ENCODE peak calls at places on chromosomes 4 and X, in four cellular contexts. I is Ammon's horn, T is fibroblast of pulmonary artery, W is hypothalamus. C is an unnamed sample.

GRCh38 chr4:37890501-37891220 is at the start of gene TBC1D1:
- DNase-seq in W (peak), T (no peak), I (peak), C (peak)

GRCh38 chrX:12906392-12906791 is at the start of gene TLR8:
- DNase-seq in W (no peak), T (no peak), I (no peak), C (no peak)

GRCh38 chr4:137651128-137651527 is 118.8 kb upstream of the PCDH18 start:
- DNase-seq in T (peak), I (no peak), W (no peak), C (no peak)

GRCh38 chrX:53048169-53049126 is at the start of gene GPR173:
- DNase-seq in W (peak), T (peak), I (peak), C (peak)

GRCh38 chrX:2434270-2434669 is 66.5 kb downstream of the DHRSX start:
- DNase-seq in I (no peak), W (no peak), T (no peak), C (no peak)

GRCh38 chrX:63050225-63050624 is 300.9 kb downstream of the SPIN4 start:
- DNase-seq in I (no peak), T (no peak), W (no peak), C (no peak)

GRCh38 chr4:167787231-167787630 is 305.1 kb upstream of the ANXA10 start:
- DNase-seq in I (no peak), T (no peak), W (no peak), C (no peak)

GRCh38 chrX:69291111-69291510 is 125.9 kb upstream of the PJA1 start:
- DNase-seq in W (no peak), I (no peak), T (peak), C (no peak)

GRCh38 chrX:30659421-30659820 is 6.2 kb downstream of the GK start:
- DNase-seq in W (no peak), T (peak), I (no peak), C (no peak)

GRCh38 chr4:187814737-187815465 is 180.7 kb upstream of the ZFP42 start:
- DNase-seq in T (peak), I (no peak), W (no peak), C (no peak)

GRCh38 chrX:809081-809480 is 178.5 kb downstream of the SHOX start:
- DNase-seq in W (no peak), T (no peak), I (no peak), C (no peak)

GRCh38 chr4:38583102-38583501 is 80.9 kb upstream of the KLF3 start:
- DNase-seq in W (no peak), I (no peak), T (no peak), C (peak)

GRCh38 chr4:88629826-88630225 is 37.5 kb downstream of the HERC3 start:
- DNase-seq in T (no peak), I (no peak), W (no peak), C (no peak)

GRCh38 chr4:155442267-155443105 is 65.7 kb upstream of the MAP9 start:
- DNase-seq in I (peak), T (peak), W (peak), C (peak)

GRCh38 chr4:187612211-187612780 is 383.3 kb upstream of the ZFP42 start:
- DNase-seq in T (no peak), W (no peak), I (no peak), C (no peak)

GRCh38 chrX:20221902-20222301 is 44.8 kb downstream of the RPS6KA3 start:
- DNase-seq in T (no peak), W (no peak), I (no peak), C (no peak)

GRCh38 chr4:135508006-135508714 is 1306.6 kb upstream of the PABPC4L start:
- DNase-seq in I (no peak), W (no peak), T (peak), C (no peak)

GRCh38 chr4:2925496-2925895 is 37.7 kb downstream of the NOP14 start:
- DNase-seq in T (no peak), W (no peak), I (no peak), C (no peak)

GRCh38 chr4:71029504-71029903 is 36.1 kb downstream of the DCK start:
- DNase-seq in T (no peak), W (no peak), I (no peak), C (no peak)

GRCh38 chr4:1137850-1138249 is 24.5 kb upstream of the RNF212 start:
- DNase-seq in T (peak), W (no peak), I (no peak), C (no peak)

GRCh38 chr4:34878961-34879360 is 1365.4 kb downstream of the ARAP2 start:
- DNase-seq in T (no peak), I (no peak), W (no peak), C (no peak)

GRCh38 chr4:151569650-151570049 is 160.7 kb downstream of the FHIP1A start:
- DNase-seq in T (no peak), W (no peak), I (no peak), C (peak)